ENCODE peak calls at places on chromosomes 12 and 14, in five cellular contexts. H is fibroblast of pulmonary artery, C is nephron progenitor cell, O is HL-60, X is choroid plexus epithelial cell. U is an unnamed sample.
A peak's percentile ranks its signal among the peaks of the same experiment; 100 is the strongest.

GRCh38 chr12:105212431-105212830 is 23.5 kb downstream of the APPL2 start:
- DNase-seq in H (peak; percentile 62), C (no peak), O (no peak), X (no peak), U (no peak)

GRCh38 chr14:63039800-63040380 is 5.4 kb downstream of the KCNH5 start:
- DNase-seq in H (peak; percentile 84), C (peak; percentile 16), O (no peak), X (peak; percentile 59), U (no peak)

GRCh38 chr12:109582636-109583035 is 9.0 kb downstream of the MVK start:
- DNase-seq in H (no peak), C (no peak), O (no peak), X (no peak), U (no peak)

GRCh38 chr14:77181603-77182437 is at the start of gene TMEM63C:
- DNase-seq in H (no peak), C (peak; percentile 83), O (peak; percentile 72), X (peak; percentile 28), U (peak; percentile 86)

GRCh38 chr12:89648211-89648930 is 60.3 kb downstream of the ATP2B1 start:
- DNase-seq in H (peak; percentile 44), C (no peak), O (no peak), X (peak; percentile 61), U (no peak)

GRCh38 chr12:42213023-42213422 is 25.0 kb downstream of the YAF2 start:
- DNase-seq in H (peak; percentile 20), C (no peak), O (peak; percentile 2), X (peak; percentile 62), U (no peak)

GRCh38 chr14:105364100-105364708 is 34.1 kb upstream of the TEX22 start:
- DNase-seq in H (peak; percentile 47), C (no peak), O (no peak), X (peak; percentile 37), U (peak; percentile 58)

GRCh38 chr12:113143959-113144358 is 5.6 kb upstream of the CFAP73 start:
- DNase-seq in H (no peak), C (no peak), O (no peak), X (no peak), U (no peak)

GRCh38 chr14:42224053-42224888 is 617.6 kb downstream of the LRFN5 start:
- DNase-seq in H (peak; percentile 79), C (peak; percentile 86), O (peak; percentile 31), X (peak; percentile 71), U (peak; percentile 87)

GRCh38 chr12:103975368-103975767 is 9.7 kb downstream of the TDG start:
- DNase-seq in H (no peak), C (no peak), O (no peak), X (no peak), U (no peak)

GRCh38 chr14:36852853-36853634 is 191.4 kb downstream of the PAX9 start:
- DNase-seq in H (peak; percentile 36), C (no peak), O (no peak), X (peak; percentile 5), U (no peak)

GRCh38 chr14:68549966-68550705 is 242.7 kb downstream of the ZFP36L1 start:
- DNase-seq in H (peak; percentile 79), C (no peak), O (no peak), X (peak; percentile 76), U (no peak)

GRCh38 chr14:53187921-53188463 is 34.9 kb upstream of the DDHD1 start:
- DNase-seq in H (no peak), C (no peak), O (no peak), X (no peak), U (no peak)

GRCh38 chr14:54769955-54770863 is 132.4 kb downstream of the GCH1 start:
- DNase-seq in H (no peak), C (no peak), O (no peak), X (no peak), U (no peak)

GRCh38 chr14:23307687-23308644 is 1.3 kb downstream of the BCL2L2 start:
- DNase-seq in H (peak; percentile 36), C (no peak), O (no peak), X (no peak), U (no peak)

GRCh38 chr12:47237751-47238211 is 158.0 kb upstream of the AMIGO2 start:
- DNase-seq in H (peak; percentile 48), C (no peak), O (no peak), X (peak; percentile 34), U (no peak)

GRCh38 chr14:89701079-89702043 is 253.2 kb downstream of the EFCAB11 start:
- DNase-seq in H (peak; percentile 71), C (peak; percentile 89), O (peak; percentile 85), X (peak; percentile 74), U (peak; percentile 89)

GRCh38 chr14:50247245-50247644 is 15.9 kb upstream of the SOS2 start:
- DNase-seq in H (no peak), C (no peak), O (no peak), X (no peak), U (no peak)

GRCh38 chr14:50237448-50237847 is 6.1 kb upstream of the SOS2 start:
- DNase-seq in H (no peak), C (no peak), O (peak; percentile 58), X (no peak), U (no peak)

GRCh38 chr14:50242566-50243288 is 11.3 kb upstream of the SOS2 start:
- DNase-seq in H (no peak), C (no peak), O (no peak), X (no peak), U (no peak)
- TF ChIP-seq CTCF in H (no peak), C (no peak), O (no peak), X (no peak), U (no peak)

DNA sequence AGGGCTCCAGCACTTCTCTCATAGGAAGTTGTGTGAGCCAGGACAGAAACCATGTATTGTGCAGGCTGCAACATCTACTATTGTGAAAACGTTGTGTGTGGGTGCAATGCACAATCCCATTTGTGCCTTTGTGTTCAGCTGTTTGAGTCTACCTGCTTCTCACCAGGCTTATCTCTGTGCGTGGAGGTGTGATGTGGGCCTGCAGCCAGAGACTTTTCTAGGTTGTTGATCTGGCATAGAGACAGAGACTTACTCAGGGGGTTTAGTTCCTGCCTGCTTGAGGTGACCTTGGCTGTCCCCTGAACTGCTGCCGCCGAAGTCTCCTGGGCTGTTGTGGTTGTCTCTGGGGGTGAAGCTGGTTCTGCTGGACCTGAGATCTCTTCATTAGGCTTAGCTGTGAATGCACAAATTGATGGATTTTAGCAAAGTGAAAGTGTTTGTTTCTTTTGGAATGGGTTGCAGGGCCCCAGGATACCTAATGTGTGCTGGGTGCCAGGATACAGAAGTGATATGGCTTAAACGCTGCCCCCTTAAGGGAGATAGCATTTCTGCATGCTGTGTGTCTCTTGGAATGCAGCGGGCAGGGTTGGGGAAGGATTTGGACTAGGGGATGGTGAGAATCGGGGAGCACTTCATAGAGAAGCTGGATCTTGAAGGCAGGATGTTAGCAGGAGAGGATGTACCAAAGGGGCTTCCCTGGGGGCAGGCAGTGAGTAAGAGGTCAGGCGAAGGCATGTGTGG is 2.5 kb downstream of the LACRT start:
- DNase-seq in H (no peak), C (no peak), O (no peak), X (no peak), U (no peak)
- TF ChIP-seq CTCF in H (no peak), C (no peak), O (peak; percentile 7), X (peak; percentile 28), U (peak; percentile 9)

DNA sequence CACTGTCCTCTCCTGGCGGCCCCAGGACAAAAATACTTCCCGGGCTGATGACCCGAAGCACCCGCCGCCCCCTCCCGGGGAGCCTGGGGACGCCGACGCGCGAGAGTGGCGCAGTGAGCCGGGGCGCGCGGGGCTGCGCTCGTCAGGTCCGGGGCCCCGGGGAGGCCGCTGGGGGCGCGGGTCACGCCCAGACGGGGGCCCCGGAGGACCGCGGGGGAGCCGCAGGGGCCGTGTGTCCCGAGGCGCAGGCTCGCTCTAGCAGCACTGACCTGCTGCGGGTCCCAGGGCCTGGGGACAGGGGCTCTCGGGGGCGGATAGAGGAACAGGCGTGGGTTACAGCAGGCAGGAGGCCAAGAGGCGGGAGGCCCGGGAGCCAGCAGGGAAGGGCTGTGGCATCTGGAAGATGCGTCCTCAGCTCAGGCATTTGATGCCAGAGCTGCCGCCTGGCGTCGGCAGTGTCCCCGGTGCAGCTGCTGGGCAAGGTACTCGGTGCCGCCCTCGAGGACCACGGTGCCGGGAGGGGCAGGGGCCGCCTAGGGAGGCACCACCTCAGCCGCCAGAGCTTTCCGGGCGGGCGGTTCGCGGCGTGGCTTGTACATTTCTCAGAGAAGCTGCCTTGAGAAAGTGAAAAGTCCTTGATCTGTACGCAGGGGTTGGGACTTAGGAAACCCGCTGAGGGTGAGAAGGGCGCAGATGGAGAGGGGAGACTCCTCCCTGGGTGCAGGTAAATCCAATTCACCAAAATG is 1.2 kb downstream of the WNT5B start:
- DNase-seq in H (no peak), C (peak; percentile 68), O (peak; percentile 17), X (no peak), U (peak; percentile 73)
- TF ChIP-seq CTCF in H (no peak), C (peak; percentile 3), O (no peak), X (no peak), U (peak; percentile 24)

GRCh38 chr14:96501746-96502620 is at the start of gene PAPOLA:
- DNase-seq in H (peak; percentile 97), C (peak; percentile 92), O (peak; percentile 96), X (peak; percentile 97), U (peak; percentile 94)
- TF ChIP-seq CTCF in H (no peak), C (no peak), O (no peak), X (no peak), U (no peak)

GRCh38 chr12:43912851-43913250 is 77.0 kb downstream of the TMEM117 start:
- DNase-seq in H (no peak), C (no peak), O (no peak), X (no peak), U (no peak)

GRCh38 chr12:43917896-43918295 is 82.0 kb downstream of the TMEM117 start:
- DNase-seq in H (no peak), C (no peak), O (no peak), X (no peak), U (no peak)

GRCh38 chr12:43914391-43914790 is 78.5 kb downstream of the TMEM117 start:
- DNase-seq in H (no peak), C (no peak), O (no peak), X (no peak), U (no peak)

GRCh38 chr12:43914923-43915468 is 79.1 kb downstream of the TMEM117 start:
- DNase-seq in H (peak; percentile 14), C (no peak), O (no peak), X (peak; percentile 26), U (no peak)
- TF ChIP-seq CTCF in H (peak; percentile 34), C (peak; percentile 23), O (no peak), X (peak; percentile 49), U (no peak)

GRCh38 chr12:27577688-27578087 is 53.7 kb downstream of the PPFIBP1 start:
- DNase-seq in H (no peak), C (no peak), O (no peak), X (no peak), U (no peak)
- TF ChIP-seq CTCF in H (no peak), C (no peak), O (no peak), X (no peak), U (no peak)

GRCh38 chr12:14394317-14395058 is 29.0 kb downstream of the ATF7IP start:
- DNase-seq in H (peak; percentile 84), C (peak; percentile 4), O (peak; percentile 71), X (peak; percentile 91), U (no peak)
- TF ChIP-seq CTCF in H (peak; percentile 12), C (no peak), O (no peak), X (peak; percentile 22), U (peak; percentile 3)